ENCODE peak calls at places on chromosomes 5 and 9, in four cellular contexts. Q is H1, L is HepG2, I is GM12878. G is an unnamed sample.

GRCh38 chr5:143527808-143528207 is 124.3 kb upstream of the NR3C1 start:
- DNase-seq in Q (no peak), L (peak), I (no peak), G (no peak)

GRCh38 chr9:134694714-134695113 is 53.1 kb downstream of the COL5A1 start:
- DNase-seq in Q (no peak), L (no peak), I (no peak), G (no peak)

GRCh38 chr5:72244862-72245371 is 75.1 kb downstream of the MRPS27 start:
- DNase-seq in Q (no peak), L (peak), I (no peak), G (peak)

GRCh38 chr5:72427488-72428437 is 79.4 kb downstream of the ZNF366 start:
- DNase-seq in Q (no peak), L (no peak), I (no peak), G (no peak)

GRCh38 chr5:14826714-14827113 is 44.9 kb downstream of the ANKH start:
- DNase-seq in Q (no peak), L (no peak), I (no peak), G (no peak)

GRCh38 chr5:149466457-149466972 is 84.7 kb downstream of the CSNK1A1 start:
- DNase-seq in Q (no peak), L (no peak), I (no peak), G (no peak)

GRCh38 chr9:87973791-87974292 is 491 bp downstream of the CDK20 start:
- DNase-seq in Q (no peak), L (no peak), I (no peak), G (no peak)

GRCh38 chr9:85960688-85961093 is 19.7 kb downstream of the NAA35 start:
- DNase-seq in Q (no peak), L (no peak), I (no peak), G (peak)

GRCh38 chr9:23683021-23683431 is 143.0 kb downstream of the ELAVL2 start:
- DNase-seq in Q (no peak), L (no peak), I (no peak), G (no peak)

GRCh38 chr5:136043968-136044610 is 15.3 kb downstream of the TGFBI start:
- DNase-seq in Q (no peak), L (no peak), I (no peak), G (no peak)

GRCh38 chr9:128992995-128993394 is 35.1 kb downstream of the SH3GLB2 start:
- DNase-seq in Q (no peak), L (no peak), I (no peak), G (no peak)

GRCh38 chr5:61623401-61624069 is 291.5 kb downstream of the ZSWIM6 start:
- DNase-seq in Q (no peak), L (peak), I (no peak), G (peak)

GRCh38 chr5:74320526-74320925 is 320.0 kb downstream of the ENC1 start:
- DNase-seq in Q (no peak), L (no peak), I (no peak), G (no peak)

GRCh38 chr5:141778211-141778610 is 96.2 kb upstream of the ARAP3 start:
- DNase-seq in Q (no peak), L (no peak), I (no peak), G (peak)

GRCh38 chr9:110640736-110641135 is 27.9 kb upstream of the MUSK start:
- DNase-seq in Q (no peak), L (no peak), I (no peak), G (no peak)

GRCh38 chr9:89601306-89601705 is 3.5 kb upstream of the GADD45G start:
- DNase-seq in Q (no peak), L (no peak), I (no peak), G (no peak)

GRCh38 chr5:45399041-45399440 is 297.1 kb downstream of the HCN1 start:
- DNase-seq in Q (no peak), L (no peak), I (no peak), G (no peak)

GRCh38 chr9:72856985-72857631 is 95.7 kb downstream of the ALDH1A1 start:
- DNase-seq in Q (no peak), L (peak), I (no peak), G (peak)

GRCh38 chr5:91928751-91929521 is 545.8 kb upstream of the ARRDC3 start:
- DNase-seq in Q (no peak), L (no peak), I (no peak), G (peak)

GRCh38 chr5:58077966-58078365 is 381.9 kb downstream of the PLK2 start:
- DNase-seq in Q (no peak), L (no peak), I (no peak), G (no peak)

GRCh38 chr5:162485666-162486292 is 418.2 kb downstream of the GABRG2 start:
- DNase-seq in Q (no peak), L (no peak), I (no peak), G (peak)
- TF ChIP-seq SUZ12 in Q (no peak), L (no peak), I (no peak), G (no peak)

DNA sequence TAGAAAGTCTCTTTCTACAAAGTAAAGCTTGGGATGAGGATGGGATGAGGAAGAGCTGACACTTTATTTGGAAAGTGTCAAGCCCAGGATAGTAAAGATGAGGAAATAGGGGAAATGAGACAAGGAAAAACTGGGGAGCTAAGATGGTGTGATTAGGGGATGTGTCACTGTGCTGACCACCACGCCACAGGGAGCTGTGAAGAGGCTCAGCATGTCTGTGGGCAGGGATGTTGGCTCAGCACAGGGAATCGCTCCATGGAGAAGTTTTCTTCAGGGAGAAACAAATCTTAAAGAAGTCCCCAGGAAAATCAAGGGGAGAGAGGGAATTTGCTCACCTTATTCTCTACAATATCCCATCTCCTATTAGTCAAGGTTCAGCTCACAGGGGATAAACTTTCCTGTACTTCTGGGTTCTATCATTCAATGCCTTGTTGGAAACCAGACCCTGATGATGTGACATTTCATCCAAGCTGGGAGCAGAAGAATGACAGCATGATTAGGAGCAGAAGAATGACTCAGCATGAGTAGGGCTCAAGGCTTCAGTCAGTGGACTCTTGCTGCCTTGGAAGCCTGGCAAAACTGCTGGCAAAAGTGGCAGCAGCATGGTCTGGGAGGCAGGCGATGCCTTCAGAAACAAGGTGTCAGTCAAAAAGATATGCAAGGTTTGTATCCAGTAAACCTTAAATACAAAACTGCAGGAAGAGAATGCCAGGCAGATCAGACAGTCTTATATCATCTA is 4.9 kb downstream of the HSPB3 start:
- DNase-seq in Q (no peak), L (no peak), I (no peak), G (no peak)
- TF ChIP-seq SP1 in Q (no peak), L (no peak), I (no peak), G (no peak)

GRCh38 chr9:70133253-70134208 is 89.9 kb downstream of the MAMDC2 start:
- DNase-seq in Q (no peak), L (no peak), I (no peak), G (no peak)
- TF ChIP-seq SUZ12 in Q (no peak), L (no peak), I (no peak), G (no peak)

DNA sequence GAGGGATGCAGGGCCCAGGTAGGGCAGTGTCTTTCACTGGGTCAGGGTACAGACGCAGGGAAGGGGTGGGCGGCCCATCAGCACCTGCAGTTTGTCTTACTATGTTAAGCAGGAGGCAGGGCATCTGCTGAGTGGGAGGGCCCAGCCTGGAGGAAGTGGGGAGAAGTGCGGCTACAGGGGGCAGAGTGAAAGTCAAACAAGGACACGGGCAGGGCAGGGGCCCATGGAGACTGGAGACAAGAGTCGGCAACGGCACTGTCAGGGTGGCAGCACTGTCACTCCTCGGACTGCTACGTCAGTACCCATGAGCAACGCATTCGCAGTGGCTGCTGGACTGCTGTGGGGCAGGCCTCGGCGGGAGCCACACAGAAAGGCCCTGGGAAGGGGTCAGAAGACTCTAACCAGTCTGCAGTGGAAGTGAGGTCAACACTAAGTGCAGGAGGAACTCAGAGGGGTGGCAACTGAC is 19.7 kb downstream of the CAMSAP1 start:
- DNase-seq in Q (no peak), L (no peak), I (peak), G (no peak)
- TF ChIP-seq SP1 in Q (no peak), L (no peak), I (no peak), G (no peak)

GRCh38 chr9:138122201-138122600 is 244.6 kb downstream of the CACNA1B start:
- DNase-seq in Q (no peak), L (no peak), I (no peak), G (no peak)
- TF ChIP-seq SUZ12 in Q (no peak), L (no peak), I (no peak), G (no peak)

GRCh38 chr9:5949103-5949699 is 58.5 kb downstream of the MLANA start:
- DNase-seq in Q (no peak), L (no peak), I (peak), G (no peak)
- TF ChIP-seq SP1 in Q (no peak), L (no peak), I (no peak), G (no peak)

GRCh38 chr9:79428422-79428821 is 143.3 kb upstream of the TLE4 start:
- DNase-seq in Q (no peak), L (no peak), I (no peak), G (no peak)
- TF ChIP-seq SUZ12 in Q (no peak), L (no peak), I (no peak), G (no peak)

GRCh38 chr9:121075251-121076036 is 689 bp downstream of the CNTRL start:
- DNase-seq in Q (no peak), L (no peak), I (no peak), G (no peak)
- TF ChIP-seq SP1 in Q (no peak), L (no peak), I (no peak), G (no peak)

GRCh38 chr5:32278403-32278802 is 34.3 kb downstream of the MTMR12 start:
- DNase-seq in Q (no peak), L (no peak), I (no peak), G (no peak)
- TF ChIP-seq SUZ12 in Q (no peak), L (no peak), I (no peak), G (no peak)

GRCh38 chr5:180594311-180595045 is 3.2 kb upstream of the SCGB3A1 start:
- DNase-seq in Q (no peak), L (no peak), I (no peak), G (peak)

GRCh38 chr5:180596668-180597231 is 5.5 kb upstream of the SCGB3A1 start:
- DNase-seq in Q (no peak), L (no peak), I (no peak), G (peak)

GRCh38 chr5:180596115-180596667 is 4.9 kb upstream of the SCGB3A1 start:
- DNase-seq in Q (no peak), L (no peak), I (no peak), G (peak)

GRCh38 chr5:180595046-180595379 is 3.7 kb upstream of the SCGB3A1 start:
- DNase-seq in Q (no peak), L (no peak), I (no peak), G (no peak)

DNA sequence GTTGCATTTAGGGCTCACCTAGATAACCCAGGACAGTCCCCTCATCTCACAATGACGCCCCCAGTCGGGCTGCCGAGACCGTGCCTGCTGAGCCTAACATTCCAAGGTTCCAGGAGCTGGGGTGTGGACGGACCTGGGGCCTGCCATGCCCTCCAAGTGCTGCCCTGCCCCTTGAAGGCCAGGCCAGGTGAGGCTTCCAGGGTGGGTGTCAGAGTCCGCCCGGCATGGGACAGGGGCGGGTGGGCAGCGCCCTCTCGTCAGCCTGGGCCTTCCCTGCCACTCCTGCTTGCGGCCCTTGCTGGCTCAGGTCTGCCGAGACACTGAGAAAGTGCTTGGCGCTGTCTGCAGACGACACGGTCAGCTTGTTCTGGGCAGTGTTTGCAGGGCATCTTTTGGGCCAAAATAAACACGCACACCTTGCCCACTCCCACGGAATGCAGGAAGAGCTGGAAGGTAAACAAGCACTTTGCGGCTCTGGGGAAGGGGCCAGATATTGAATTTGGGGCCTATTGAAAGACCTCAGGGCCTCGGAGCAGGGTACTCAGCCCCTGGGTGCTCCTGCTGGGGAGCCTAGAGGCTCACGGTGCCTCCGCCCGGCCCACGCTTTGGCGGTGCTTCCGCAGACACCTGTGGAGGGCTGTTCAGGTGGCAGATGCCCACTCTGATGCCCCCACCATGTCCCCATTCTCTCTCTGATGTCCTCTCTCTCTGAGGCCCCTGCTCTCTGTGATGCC is 4.2 kb upstream of the SCGB3A1 start:
- DNase-seq in Q (no peak), L (no peak), I (no peak), G (peak)
- TF ChIP-seq SP1 in Q (no peak), L (no peak), I (no peak), G (no peak)